ENCODE peak calls at places on chromosomes 5 and 9, in four cellular contexts. X is transverse colon, C is OCI-M1, G is SK-N-MC. B is an unnamed sample.

GRCh38 chr5:169263591-169263990 is 37.3 kb downstream of the SLIT3 start:
- DNase-seq in X (no peak), C (no peak), G (no peak), B (no peak)

GRCh38 chr5:52665544-52665943 is 122.2 kb upstream of the ITGA1 start:
- DNase-seq in X (no peak), C (no peak), G (no peak), B (no peak)

GRCh38 chr9:8486095-8486494 is 686.5 kb upstream of the DMAC1 start:
- DNase-seq in X (peak; percentile 27), C (peak; percentile 99), G (no peak), B (peak; percentile 7)

GRCh38 chr5:35924950-35925722 is 13.3 kb downstream of the CAPSL start:
- DNase-seq in X (peak; percentile 59), C (peak; percentile 61), G (no peak), B (no peak)

GRCh38 chr5:36666986-36667385 is 60.6 kb downstream of the SLC1A3 start:
- DNase-seq in X (no peak), C (no peak), G (no peak), B (no peak)

GRCh38 chr9:113386571-113387393 is 10.0 kb upstream of the HDHD3 start:
- DNase-seq in X (no peak), C (no peak), G (no peak), B (no peak)

GRCh38 chr5:105708442-105708841 is 1962.3 kb downstream of the EFNA5 start:
- DNase-seq in X (no peak), C (no peak), G (no peak), B (no peak)

GRCh38 chr9:92808726-92809451 is 44.3 kb upstream of the BICD2 start:
- DNase-seq in X (peak; percentile 65), C (peak; percentile 9), G (no peak), B (peak; percentile 61)

GRCh38 chr5:555058-555623 is 30.9 kb upstream of the SLC9A3 start:
- DNase-seq in X (peak; percentile 53), C (no peak), G (no peak), B (no peak)

GRCh38 chr9:36036253-36036779 is 397 bp upstream of the RECK start:
- DNase-seq in X (no peak), C (no peak), G (no peak), B (no peak)

GRCh38 chr9:74044844-74045243 is 452.3 kb upstream of the RORB start:
- DNase-seq in X (no peak), C (no peak), G (no peak), B (no peak)

GRCh38 chr5:139806726-139807646 is 11.4 kb downstream of the PSD2 start:
- DNase-seq in X (no peak), C (no peak), G (no peak), B (no peak)

GRCh38 chr9:105670315-105670714 is 8.1 kb downstream of the TAL2 start:
- DNase-seq in X (no peak), C (no peak), G (no peak), B (no peak)

GRCh38 chr5:57741326-57741725 is 258.7 kb upstream of the ACTBL2 start:
- DNase-seq in X (no peak), C (no peak), G (no peak), B (no peak)

GRCh38 chr9:19030899-19031298 is 2.1 kb downstream of the SAXO1 start:
- DNase-seq in X (no peak), C (no peak), G (no peak), B (no peak)

GRCh38 chr5:60700347-60700815 is 415 bp upstream of the DEPDC1B start:
- DNase-seq in X (peak; percentile 14), C (no peak), G (no peak), B (no peak)

GRCh38 chr9:20684865-20685696 is 1.0 kb downstream of the FOCAD start:
- DNase-seq in X (no peak), C (peak; percentile 30), G (peak; percentile 45), B (no peak)

GRCh38 chr5:38996123-38996522 is 78.1 kb downstream of the RICTOR start:
- DNase-seq in X (no peak), C (no peak), G (no peak), B (no peak)

GRCh38 chr5:145062280-145062679 is 772.9 kb downstream of the PRELID2 start:
- DNase-seq in X (no peak), C (no peak), G (no peak), B (no peak)

GRCh38 chr5:88675159-88675757 is 207.7 kb downstream of the MEF2C start:
- DNase-seq in X (no peak), C (no peak), G (no peak), B (no peak)

GRCh38 chr5:73338201-73339126 is 110.1 kb downstream of the FOXD1 start:
- DNase-seq in X (no peak), C (no peak), G (no peak), B (no peak)

GRCh38 chr5:93289915-93290314 is 291.1 kb downstream of the NR2F1-AS1 start:
- DNase-seq in X (no peak), C (no peak), G (no peak), B (no peak)

GRCh38 chr5:150438873-150439546 is 10.5 kb downstream of the RPS14 start:
- DNase-seq in X (no peak), C (peak; percentile 26), G (no peak), B (no peak)

GRCh38 chr9:101566904-101567724 is 27.7 kb downstream of the PPP3R2 start:
- DNase-seq in X (no peak), C (peak; percentile 80), G (no peak), B (no peak)

GRCh38 chr9:93435386-93435785 is 16.1 kb upstream of the FAM120A start:
- DNase-seq in X (no peak), C (no peak), G (no peak), B (no peak)

GRCh38 chr9:71072587-71072986 is 48.8 kb downstream of the TRPM3 start:
- DNase-seq in X (no peak), C (no peak), G (no peak), B (no peak)

GRCh38 chr5:178232124-178232919 is at the start of gene PHYKPL:
- DNase-seq in X (peak; percentile 80), C (peak; percentile 83), G (no peak), B (no peak)

GRCh38 chr5:58191451-58191850 is 268.4 kb downstream of the PLK2 start:
- DNase-seq in X (no peak), C (no peak), G (peak; percentile 3), B (no peak)

GRCh38 chr5:74516217-74516636 is 124.3 kb downstream of the ENC1 start:
- DNase-seq in X (no peak), C (no peak), G (no peak), B (no peak)

GRCh38 chr5:112574566-112574965 is 155.5 kb upstream of the EPB41L4A start:
- DNase-seq in X (no peak), C (peak; percentile 19), G (no peak), B (peak; percentile 55)

GRCh38 chr5:143898914-143899591 is 87.1 kb downstream of the HMHB1 start:
- DNase-seq in X (no peak), C (peak; percentile 71), G (no peak), B (no peak)

GRCh38 chr5:122882836-122883235 is 37.4 kb downstream of the SNX24 start:
- DNase-seq in X (no peak), C (peak; percentile 0), G (no peak), B (no peak)

GRCh38 chr5:128201065-128201926 is 117.7 kb downstream of the SLC12A2 start:
- DNase-seq in X (peak; percentile 89), C (peak; percentile 38), G (no peak), B (peak; percentile 38)

B was measured in NCI-H2107.